ENCODE peak calls at places on chromosomes 6 and 20, in four cellular contexts. G is ovary, U is HepG2, E is endothelial cell of umbilical vein. W is an unnamed sample.

GRCh38 chr20:10761232-10761631 is 87.4 kb upstream of the JAG1 start:
- DNase-seq in G (no peak), U (peak; percentile 41), E (peak; percentile 93), W (no peak)

GRCh38 chr6:114634016-114634415 is 291.2 kb upstream of the HS3ST5 start:
- DNase-seq in U (no peak), G (no peak), E (no peak), W (no peak)

GRCh38 chr6:142947702-142948480 is 2.9 kb upstream of the HIVEP2 start:
- DNase-seq in U (no peak), E (no peak), G (no peak), W (peak; percentile 29)

GRCh38 chr6:12602951-12603710 is 113.4 kb upstream of the PHACTR1 start:
- DNase-seq in U (peak; percentile 43), E (peak; percentile 86), G (peak; percentile 23), W (no peak)

GRCh38 chr6:160249687-160250086 is 8.9 kb downstream of the SLC22A2 start:
- DNase-seq in E (no peak), U (no peak), G (no peak), W (no peak)

GRCh38 chr20:45801851-45802250 is 10.1 kb downstream of the DNTTIP1 start:
- DNase-seq in U (no peak), G (no peak), E (no peak), W (no peak)

GRCh38 chr6:120498711-120499110 is 835.6 kb downstream of the TBC1D32 start:
- DNase-seq in U (no peak), E (no peak), G (no peak), W (no peak)

GRCh38 chr20:24695529-24696225 is 226.2 kb downstream of the SYNDIG1 start:
- DNase-seq in G (no peak), U (no peak), E (no peak), W (peak; percentile 8)

DNA sequence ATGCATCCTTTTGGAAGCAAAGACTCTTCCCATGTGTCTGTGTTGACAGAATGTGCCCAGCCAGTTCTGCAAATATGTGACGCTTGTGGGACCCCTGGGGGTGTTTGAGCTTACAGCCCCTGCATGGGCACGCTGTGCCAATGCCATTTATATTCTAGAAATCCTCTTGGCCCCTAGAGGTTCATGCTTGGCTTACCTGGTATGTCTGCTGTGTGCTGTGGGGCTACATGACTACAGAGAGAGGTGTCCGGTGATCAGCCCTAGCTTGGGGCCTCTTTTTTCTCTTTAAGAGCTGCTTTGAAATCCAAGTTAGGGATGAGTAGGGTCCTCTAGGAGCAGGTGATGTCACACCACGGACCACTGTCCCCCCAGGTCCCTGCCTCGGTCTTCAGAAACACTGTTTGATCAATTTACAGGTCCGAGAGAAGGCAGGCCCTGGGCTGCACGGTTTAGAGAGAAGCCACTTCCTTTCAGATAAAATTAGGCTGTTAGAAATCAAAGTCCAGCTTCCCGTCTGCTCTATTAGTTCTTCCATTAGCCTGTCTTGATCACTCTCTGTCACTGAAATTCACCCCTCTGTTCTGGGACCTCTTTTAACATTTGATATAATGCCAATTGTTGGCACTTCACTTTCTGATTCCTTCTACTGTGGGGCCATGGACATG is 26.5 kb downstream of the BCAS4 start:
- DNase-seq in E (no peak), G (no peak), U (no peak), W (no peak)
- TF ChIP-seq POLR2A in E (no peak), G (no peak), U (no peak), W (no peak)

DNA sequence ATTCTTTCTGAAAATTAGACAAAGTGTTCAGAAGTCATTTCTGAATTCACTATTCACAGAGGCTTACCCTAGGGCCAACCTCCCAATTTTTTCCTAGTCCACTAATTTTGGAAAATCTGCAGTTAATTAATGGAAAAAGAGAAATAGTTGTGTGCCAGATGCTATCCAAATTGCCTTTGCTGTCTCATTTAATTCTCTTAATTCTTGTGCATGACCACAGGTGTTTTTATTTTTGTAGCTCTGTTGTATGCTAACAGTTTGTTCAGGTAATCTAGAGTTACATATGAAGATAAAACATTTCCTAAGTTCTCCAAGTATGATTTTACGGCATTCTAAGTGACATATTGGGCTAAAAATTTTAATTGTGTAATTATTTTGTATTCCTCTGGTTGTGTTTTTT is 96.8 kb downstream of the SCAF8 start:
- DNase-seq in G (no peak), E (no peak), U (no peak), W (no peak)
- H3K36me3 ChIP-seq in G (no peaks in the 10 kb centered on the region), E (peaks cover 4% of the 10 kb centered on the region), U (peaks cover 21% of the 10 kb centered on the region), W (peaks cover 4% of the 10 kb centered on the region)

GRCh38 chr20:53942121-53942816 is 128.1 kb downstream of the BCAS1 start:
- DNase-seq in U (no peak), E (peak; percentile 28), G (no peak), W (no peak)
- TF ChIP-seq POLR2A in U (no peak), E (no peak), G (no peak), W (no peak)

GRCh38 chr6:167927246-167927645 is 70.2 kb upstream of the KIF25 start:
- DNase-seq in E (no peak), U (no peak), G (no peak), W (no peak)
- H3K36me3 ChIP-seq in E (peaks cover 24% of the 10 kb centered on the region), U (peaks cover 21% of the 10 kb centered on the region), G (no peaks in the 10 kb centered on the region), W (no peaks in the 10 kb centered on the region)

DNA sequence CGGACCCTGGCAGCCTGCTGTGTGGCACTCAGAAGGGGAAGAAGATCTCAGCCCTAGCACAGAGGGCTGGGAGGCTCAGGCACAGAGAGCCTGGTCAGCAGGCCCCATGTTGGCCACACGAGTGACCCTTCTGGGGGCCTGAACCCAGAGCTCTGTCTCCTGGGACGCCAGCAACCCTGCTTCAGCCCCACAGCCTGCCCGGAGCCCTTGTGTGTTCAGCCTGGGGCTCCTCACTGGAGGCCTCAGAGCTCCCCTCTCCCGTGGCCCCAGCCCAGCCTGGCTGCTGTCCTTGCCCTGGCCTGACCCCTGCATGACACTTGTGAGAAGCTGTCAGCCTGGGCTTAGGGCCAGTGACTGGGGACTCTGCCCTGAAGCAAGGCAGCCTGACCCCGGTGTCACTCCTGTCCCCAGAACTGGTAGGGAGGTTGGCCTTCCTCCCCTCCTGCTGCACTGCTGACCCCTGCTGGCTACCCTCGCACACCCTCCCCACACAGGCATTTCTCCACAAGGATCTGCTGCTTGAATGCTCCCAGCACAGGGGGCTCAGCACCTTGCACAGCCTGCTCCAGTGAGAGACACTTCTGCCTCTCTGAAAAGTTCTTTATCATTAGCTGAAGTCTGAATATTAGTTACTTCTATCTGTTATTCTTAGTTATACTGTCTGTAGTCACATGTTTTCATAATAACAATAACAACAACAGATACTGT is 15.4 kb upstream of the IP6K3 start:
- DNase-seq in U (peak; percentile 87), E (peak; percentile 28), G (peak; percentile 51), W (peak; percentile 74)
- TF ChIP-seq POLR2A in U (no peak), E (no peak), G (no peak), W (no peak)

GRCh38 chr6:31780507-31781243 is 3.5 kb upstream of the VWA7 start:
- DNase-seq in G (no peak), E (no peak), U (no peak), W (no peak)
- H3K36me3 ChIP-seq in G (no peaks in the 10 kb centered on the region), E (peaks cover 45% of the 10 kb centered on the region), U (peaks cover 49% of the 10 kb centered on the region), W (no peaks in the 10 kb centered on the region)

W was measured in testis.